ENCODE peak calls at places on chromosome 11, in ten cellular contexts. G is CD8-positive, alpha-beta memory T cell; N is lower lobe of right lung; E is sigmoid colon; O is astrocyte; M is choroid plexus epithelial cell; A is CD8-positive, alpha-beta T cell; R is AG09309; W is neural progenitor cell; H is mesendoderm. Z is an unnamed sample.

GRCh38 chr11:1563697-1564534 is 8.2 kb downstream of the DUSP8 start:
- DNase-seq in G (peak; percentile 5), N (no peak), E (no peak), O (no peak), M (no peak), A (no peak), R (no peak), W (no peak), H (no peak), Z (no peak)

GRCh38 chr11:116707250-116707649 is 65.5 kb downstream of the BUD13 start:
- DNase-seq in G (no peak), N (peak; percentile 57), E (no peak), O (no peak), M (no peak), A (no peak), R (no peak), W (no peak), H (no peak), Z (no peak)

GRCh38 chr11:97739892-97740782 is 1280.6 kb upstream of the CNTN5 start:
- DNase-seq in G (no peak), N (no peak), E (no peak), O (peak; percentile 47), M (peak; percentile 93), A (no peak), R (no peak), W (no peak), H (no peak), Z (no peak)

GRCh38 chr11:24298126-24298525 is 198.7 kb upstream of the LUZP2 start:
- DNase-seq in G (no peak), N (no peak), E (no peak), O (no peak), M (peak; percentile 15), A (no peak), R (no peak), W (no peak), H (no peak), Z (no peak)

GRCh38 chr11:92838655-92839334 is 130.7 kb upstream of the MTNR1B start:
- DNase-seq in G (no peak), N (no peak), E (no peak), O (peak; percentile 9), M (peak; percentile 13), A (no peak), R (no peak), W (peak; percentile 56), H (peak; percentile 65), Z (no peak)

GRCh38 chr11:95067828-95068244 is 1.1 kb downstream of the SRSF8 start:
- DNase-seq in G (no peak), N (no peak), E (no peak), O (no peak), M (no peak), A (no peak), R (no peak), W (no peak), H (no peak), Z (no peak)

GRCh38 chr11:79039122-79039521 is 401.7 kb downstream of the TENM4 start:
- DNase-seq in G (no peak), N (no peak), E (no peak), O (no peak), M (no peak), A (no peak), R (peak; percentile 33), W (no peak), H (no peak), Z (no peak)

GRCh38 chr11:130580372-130580771 is 131.9 kb downstream of the ADAMTS15 start:
- DNase-seq in G (no peak), N (no peak), E (no peak), O (peak; percentile 99), M (peak; percentile 69), A (no peak), R (peak; percentile 44), W (peak; percentile 89), H (peak; percentile 97), Z (peak; percentile 98)

GRCh38 chr11:15748673-15749190 is 607.6 kb downstream of the SOX6 start:
- DNase-seq in G (no peak), N (no peak), E (no peak), O (no peak), M (no peak), A (no peak), R (no peak), W (no peak), H (no peak), Z (no peak)

GRCh38 chr11:130999086-130999485 is 82.8 kb upstream of the SNX19 start:
- DNase-seq in G (no peak), N (no peak), E (no peak), O (peak; percentile 83), M (peak; percentile 23), A (no peak), R (peak; percentile 21), W (no peak), H (no peak), Z (peak; percentile 48)

GRCh38 chr11:22627421-22627820 is 1.8 kb upstream of the FANCF start:
- DNase-seq in G (no peak), N (no peak), E (no peak), O (no peak), M (no peak), A (no peak), R (no peak), W (no peak), H (no peak), Z (no peak)

GRCh38 chr11:32259641-32260081 is 168.8 kb downstream of the RCN1 start:
- DNase-seq in G (no peak), N (peak; percentile 73), E (no peak), O (peak; percentile 81), M (peak; percentile 97), A (no peak), R (no peak), W (no peak), H (no peak), Z (peak; percentile 14)

GRCh38 chr11:65646921-65647701 is 9.2 kb downstream of the SIPA1 start:
- DNase-seq in G (no peak), N (peak; percentile 64), E (no peak), O (no peak), M (peak; percentile 52), A (no peak), R (no peak), W (peak; percentile 57), H (peak; percentile 51), Z (no peak)

GRCh38 chr11:3160252-3161031 is 4.7 kb downstream of the OSBPL5 start:
- DNase-seq in G (no peak), N (peak; percentile 87), E (peak; percentile 96), O (peak; percentile 87), M (peak; percentile 96), A (no peak), R (peak; percentile 66), W (peak; percentile 99), H (peak; percentile 96), Z (peak; percentile 75)

GRCh38 chr11:111917788-111918187 is 925 bp upstream of the C11orf52 start:
- DNase-seq in G (no peak), N (no peak), E (no peak), O (no peak), M (no peak), A (no peak), R (no peak), W (no peak), H (no peak), Z (no peak)

GRCh38 chr11:111913997-111914396 is 1.5 kb downstream of the HSPB2 start:
- DNase-seq in G (no peak), N (no peak), E (peak; percentile 78), O (peak; percentile 64), M (peak; percentile 64), A (no peak), R (no peak), W (no peak), H (no peak), Z (no peak)

GRCh38 chr11:111916768-111917167 is 1.9 kb upstream of the C11orf52 start:
- DNase-seq in G (no peak), N (no peak), E (no peak), O (no peak), M (no peak), A (no peak), R (no peak), W (no peak), H (no peak), Z (no peak)

GRCh38 chr11:111918390-111919256 is at the start of gene C11orf52:
- DNase-seq in G (no peak), N (peak; percentile 79), E (no peak), O (no peak), M (peak; percentile 76), A (no peak), R (no peak), W (peak; percentile 45), H (peak; percentile 93), Z (peak; percentile 77)

DNA sequence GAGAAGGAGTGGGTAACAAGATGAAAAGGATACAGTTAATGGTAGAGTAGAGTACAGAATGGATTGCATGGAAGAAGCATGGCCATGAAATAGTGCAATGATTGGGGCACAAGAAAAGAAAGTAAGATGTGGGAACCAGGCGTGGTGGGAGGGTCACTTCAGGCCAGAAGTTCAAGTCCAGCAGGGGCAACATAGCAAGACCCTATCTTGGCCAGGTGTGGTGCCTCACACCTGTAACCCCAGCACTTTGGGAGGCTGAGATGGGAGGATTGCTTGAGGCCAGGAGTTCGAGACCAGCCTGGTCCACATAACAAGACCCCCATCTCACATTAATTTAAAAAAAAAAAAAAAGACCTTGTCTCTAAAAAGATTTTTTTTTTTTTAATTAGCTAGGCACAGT is 1.4 kb upstream of the C11orf52 start:
- DNase-seq in G (no peak), N (no peak), E (no peak), O (no peak), M (no peak), A (no peak), R (no peak), W (no peak), H (no peak), Z (no peak)
- H3K4me3 ChIP-seq in G (no peak overlapping the region), N (no peak overlapping the region), E (no peak overlapping the region), O (no peak overlapping the region), M (no peak overlapping the region), A (no peak overlapping the region), R (no peak overlapping the region), W (no peak overlapping the region), H (no peak overlapping the region), Z (no peak overlapping the region)

GRCh38 chr11:133064961-133065360 is 467.3 kb downstream of the OPCML start:
- DNase-seq in G (no peak), N (no peak), E (no peak), O (no peak), M (no peak), A (no peak), R (no peak), W (no peak), H (no peak), Z (no peak)
- H3K4me3 ChIP-seq in G (no peak overlapping the region), N (peak overlapping the region; percentile 61), E (no peak overlapping the region), O (peak overlapping the region; percentile 65), M (no peak overlapping the region), A (no peak overlapping the region), R (peak overlapping the region; percentile 53), W (peak overlapping the region; percentile 51), H (no peak overlapping the region), Z (no peak overlapping the region)

GRCh38 chr11:104161751-104162450 is 2.0 kb downstream of the PDGFD start:
- DNase-seq in G (no peak), N (no peak), E (no peak), O (no peak), M (peak; percentile 40), A (no peak), R (no peak), W (no peak), H (no peak), Z (no peak)
- H3K4me3 ChIP-seq in G (no peak overlapping the region), N (no peak overlapping the region), E (no peak overlapping the region), O (no peak overlapping the region), M (no peak overlapping the region), A (no peak overlapping the region), R (no peak overlapping the region), W (no peak overlapping the region), H (no peak overlapping the region), Z (no peak overlapping the region)

DNA sequence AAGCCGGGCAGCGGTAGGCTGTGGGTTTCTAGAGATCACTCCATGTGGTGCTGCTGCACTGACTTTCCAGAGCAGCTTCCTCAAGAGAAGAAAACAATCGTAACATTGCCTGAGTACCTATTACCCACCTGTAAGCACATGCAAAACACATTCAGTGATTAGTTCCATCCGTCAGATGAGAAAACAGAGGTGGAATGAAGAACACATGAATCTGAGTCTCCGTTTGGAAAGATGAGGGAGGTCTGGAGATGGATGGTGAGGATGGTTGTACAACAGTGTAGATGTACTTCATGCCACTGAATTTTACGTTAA is 7.5 kb upstream of the SLCO2B1 start:
- DNase-seq in G (no peak), N (no peak), E (no peak), O (no peak), M (no peak), A (no peak), R (no peak), W (no peak), H (no peak), Z (no peak)
- H3K4me3 ChIP-seq in G (peak overlapping the region; percentile 16), N (no peak overlapping the region), E (no peak overlapping the region), O (no peak overlapping the region), M (no peak overlapping the region), A (no peak overlapping the region), R (no peak overlapping the region), W (no peak overlapping the region), H (no peak overlapping the region), Z (no peak overlapping the region)